ENCODE peak calls at places on chromosomes 4 and X, in four cellular contexts. One of them, this sample, is unnamed.

GRCh38 chrX:71067727-71068051 is 445 bp downstream of the SNX12 start:
- DNase-seq in brain microvascular endothelial cell: peak; percentile 2
- DNase-seq in transverse colon: no peak
- DNase-seq in cardiac fibroblast: no peak
- DNase-seq in this sample: no peak

GRCh38 chrX:110944793-110945466 is 149.3 kb upstream of the CHRDL1 start:
- DNase-seq in transverse colon: no peak
- DNase-seq in brain microvascular endothelial cell: no peak
- DNase-seq in cardiac fibroblast: no peak
- DNase-seq in this sample: no peak

GRCh38 chrX:46690818-46691217 is 68.1 kb downstream of the SLC9A7 start:
- DNase-seq in brain microvascular endothelial cell: no peak
- DNase-seq in transverse colon: no peak
- DNase-seq in cardiac fibroblast: no peak
- DNase-seq in this sample: no peak

GRCh38 chr4:113869743-113870375 is 108.3 kb upstream of the CAMK2D start:
- DNase-seq in brain microvascular endothelial cell: peak; percentile 69
- DNase-seq in cardiac fibroblast: peak; percentile 88
- DNase-seq in transverse colon: no peak
- DNase-seq in this sample: peak; percentile 39

GRCh38 chrX:1212532-1212931 is at the start of gene CRLF2:
- DNase-seq in transverse colon: no peak
- DNase-seq in cardiac fibroblast: peak; percentile 43
- DNase-seq in brain microvascular endothelial cell: no peak
- DNase-seq in this sample: peak; percentile 6

GRCh38 chrX:29136904-29137303 is 549.7 kb downstream of the IL1RAPL1 start:
- DNase-seq in cardiac fibroblast: no peak
- DNase-seq in transverse colon: no peak
- DNase-seq in brain microvascular endothelial cell: no peak
- DNase-seq in this sample: no peak

GRCh38 chrX:154032653-154033052 is 13.0 kb upstream of the IRAK1 start:
- DNase-seq in transverse colon: no peak
- DNase-seq in cardiac fibroblast: no peak
- DNase-seq in brain microvascular endothelial cell: no peak
- DNase-seq in this sample: no peak

GRCh38 chr4:7295201-7295916 is 103.0 kb downstream of the SORCS2 start:
- DNase-seq in cardiac fibroblast: no peak
- DNase-seq in transverse colon: peak; percentile 34
- DNase-seq in brain microvascular endothelial cell: no peak
- DNase-seq in this sample: no peak

GRCh38 chr4:187996502-187997177 is 1.1 kb downstream of the ZFP42 start:
- DNase-seq in transverse colon: no peak
- DNase-seq in cardiac fibroblast: no peak
- DNase-seq in brain microvascular endothelial cell: no peak
- DNase-seq in this sample: no peak

GRCh38 chr4:159048166-159048886 is 54.6 kb upstream of the RAPGEF2 start:
- DNase-seq in cardiac fibroblast: peak; percentile 72
- DNase-seq in transverse colon: peak; percentile 74
- DNase-seq in brain microvascular endothelial cell: peak; percentile 86
- DNase-seq in this sample: peak; percentile 78

GRCh38 chr4:70575964-70576363 is 16.1 kb upstream of the AMBN start:
- DNase-seq in brain microvascular endothelial cell: no peak
- DNase-seq in transverse colon: no peak
- DNase-seq in cardiac fibroblast: no peak
- DNase-seq in this sample: no peak

GRCh38 chr4:76947369-76947768 is 2.2 kb upstream of the SEPTIN11 start:
- DNase-seq in cardiac fibroblast: peak; percentile 45
- DNase-seq in transverse colon: no peak
- DNase-seq in brain microvascular endothelial cell: no peak
- DNase-seq in this sample: no peak

GRCh38 chrX:154373340-154374306 is 811 bp downstream of the FLNA start:
- DNase-seq in brain microvascular endothelial cell: peak; percentile 74
- DNase-seq in transverse colon: peak; percentile 73
- DNase-seq in cardiac fibroblast: peak; percentile 85
- DNase-seq in this sample: peak; percentile 58

GRCh38 chr4:19438228-19438627 is 813.5 kb upstream of the SLIT2 start:
- DNase-seq in brain microvascular endothelial cell: no peak
- DNase-seq in transverse colon: no peak
- DNase-seq in cardiac fibroblast: peak; percentile 56
- DNase-seq in this sample: peak; percentile 60

DNA sequence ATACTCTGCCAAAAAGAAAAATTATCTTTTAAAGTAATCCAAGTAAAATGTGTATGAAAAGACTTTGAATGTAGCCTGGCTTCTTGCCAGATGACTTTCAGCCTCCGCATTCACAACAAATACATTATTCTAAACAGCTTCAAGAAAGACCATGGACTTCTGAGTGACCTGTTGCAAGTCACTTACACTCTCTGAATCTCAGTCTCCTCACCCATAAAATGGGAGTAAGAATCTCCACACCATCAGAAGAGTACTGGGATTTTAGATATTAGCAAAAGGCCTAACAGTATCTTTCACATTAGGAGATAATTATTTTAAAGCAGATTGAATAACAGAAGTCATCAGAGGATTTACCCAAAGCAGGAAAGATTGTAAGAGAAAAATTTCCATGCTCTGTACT is 2.4 kb downstream of the ADAMTS3 start:
- DNase-seq in cardiac fibroblast: no peak
- DNase-seq in brain microvascular endothelial cell: no peak
- DNase-seq in transverse colon: no peak
- DNase-seq in this sample: no peak
- TF ChIP-seq CTCF in cardiac fibroblast: no peak
- TF ChIP-seq CTCF in brain microvascular endothelial cell: no peak
- TF ChIP-seq CTCF in transverse colon: no peak
- TF ChIP-seq CTCF in this sample: no peak

GRCh38 chr4:139453041-139453370 is 915 bp upstream of the RAB33B start:
- DNase-seq in brain microvascular endothelial cell: peak; percentile 72
- DNase-seq in transverse colon: peak; percentile 69
- DNase-seq in cardiac fibroblast: no peak
- DNase-seq in this sample: no peak

GRCh38 chr4:139450586-139450985 is 3.3 kb upstream of the RAB33B start:
- DNase-seq in brain microvascular endothelial cell: no peak
- DNase-seq in cardiac fibroblast: peak; percentile 19
- DNase-seq in transverse colon: no peak
- DNase-seq in this sample: peak; percentile 52

GRCh38 chr4:139454111-139454600 is at the start of gene RAB33B:
- DNase-seq in cardiac fibroblast: peak; percentile 92
- DNase-seq in transverse colon: no peak
- DNase-seq in brain microvascular endothelial cell: no peak
- DNase-seq in this sample: no peak

GRCh38 chr4:139453371-139454110 is 380 bp upstream of the RAB33B start:
- DNase-seq in transverse colon: peak; percentile 98
- DNase-seq in cardiac fibroblast: peak; percentile 99
- DNase-seq in brain microvascular endothelial cell: peak; percentile 97
- DNase-seq in this sample: peak; percentile 99

DNA sequence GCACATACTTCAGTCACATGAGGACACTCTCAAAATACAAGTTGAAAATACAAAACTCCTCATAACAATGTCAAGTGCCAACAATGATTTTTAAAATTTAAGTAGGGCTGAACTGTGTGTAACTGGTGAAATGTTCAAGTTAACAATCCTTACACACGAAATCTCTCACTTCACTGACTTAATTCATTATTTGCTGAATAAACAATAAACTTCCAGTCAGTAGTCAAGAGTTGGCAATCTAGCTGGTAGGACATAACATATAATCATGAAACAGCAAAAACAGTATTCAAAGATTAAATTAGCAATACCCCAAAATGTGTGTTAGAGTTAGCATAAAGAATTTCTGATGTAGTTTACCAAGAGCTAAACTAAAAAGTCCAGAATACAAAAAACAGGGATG is 1.9 kb upstream of the RAB33B start:
- DNase-seq in brain microvascular endothelial cell: no peak
- DNase-seq in cardiac fibroblast: no peak
- DNase-seq in transverse colon: no peak
- DNase-seq in this sample: no peak
- H3K4me3 ChIP-seq in brain microvascular endothelial cell: no peak overlapping the region
- H3K4me3 ChIP-seq in cardiac fibroblast: no peak overlapping the region
- H3K4me3 ChIP-seq in transverse colon: no peak overlapping the region
- H3K4me3 ChIP-seq in this sample: peak overlapping the region; percentile 99

DNA sequence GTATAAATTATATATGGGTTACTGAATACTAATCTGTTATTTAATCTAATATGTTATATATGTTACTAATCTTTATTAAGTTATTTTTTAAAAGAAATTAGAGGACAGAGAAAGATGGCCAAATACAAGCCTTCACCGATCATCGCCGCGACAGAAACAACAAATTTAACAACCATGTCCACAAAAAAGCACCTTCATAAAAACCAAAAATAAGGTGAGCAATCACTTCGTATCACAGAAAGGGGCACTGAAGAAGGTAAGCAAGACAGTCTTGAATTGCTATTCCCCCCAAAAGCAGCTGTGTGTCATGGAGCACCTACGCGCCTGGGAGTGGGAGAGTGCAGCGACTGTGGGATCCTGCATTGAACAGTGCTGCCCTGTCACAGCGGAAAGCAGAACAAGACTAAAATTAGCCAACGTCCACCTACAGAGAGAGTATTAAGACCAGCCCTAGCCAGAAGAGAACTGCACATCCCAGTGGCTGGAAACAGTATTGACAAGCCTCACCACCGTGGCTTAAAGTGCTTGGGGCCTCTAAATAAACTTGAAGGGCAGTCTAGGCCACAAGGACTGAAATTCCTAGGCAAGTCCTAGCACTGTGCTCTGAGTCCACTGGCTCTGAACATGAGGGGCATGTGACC is 38.5 kb downstream of the LRBA start:
- DNase-seq in transverse colon: no peak
- DNase-seq in cardiac fibroblast: no peak
- DNase-seq in brain microvascular endothelial cell: no peak
- DNase-seq in this sample: no peak
- TF ChIP-seq CTCF in transverse colon: no peak
- TF ChIP-seq CTCF in cardiac fibroblast: no peak
- TF ChIP-seq CTCF in brain microvascular endothelial cell: no peak
- TF ChIP-seq CTCF in this sample: no peak

GRCh38 chr4:143404555-143404954 is 67.9 kb downstream of the GAB1 start:
- DNase-seq in brain microvascular endothelial cell: no peak
- DNase-seq in transverse colon: no peak
- DNase-seq in cardiac fibroblast: no peak
- DNase-seq in this sample: no peak

GRCh38 chr4:143406523-143406922 is 69.8 kb downstream of the GAB1 start:
- DNase-seq in transverse colon: peak; percentile 45
- DNase-seq in brain microvascular endothelial cell: peak; percentile 11
- DNase-seq in cardiac fibroblast: peak; percentile 80
- DNase-seq in this sample: peak; percentile 57

GRCh38 chr4:143405197-143405730 is 68.6 kb downstream of the GAB1 start:
- DNase-seq in transverse colon: no peak
- DNase-seq in brain microvascular endothelial cell: no peak
- DNase-seq in cardiac fibroblast: no peak
- DNase-seq in this sample: no peak

GRCh38 chr4:143402776-143403550 is 66.3 kb downstream of the GAB1 start:
- DNase-seq in transverse colon: no peak
- DNase-seq in cardiac fibroblast: no peak
- DNase-seq in brain microvascular endothelial cell: no peak
- DNase-seq in this sample: no peak

GRCh38 chr4:143403551-143403816 is 66.8 kb downstream of the GAB1 start:
- DNase-seq in transverse colon: no peak
- DNase-seq in brain microvascular endothelial cell: no peak
- DNase-seq in cardiac fibroblast: no peak
- DNase-seq in this sample: no peak
- H3K4me3 ChIP-seq in transverse colon: no peak overlapping the region
- H3K4me3 ChIP-seq in brain microvascular endothelial cell: no peak overlapping the region
- H3K4me3 ChIP-seq in cardiac fibroblast: no peak overlapping the region
- H3K4me3 ChIP-seq in this sample: no peak overlapping the region

GRCh38 chr4:1597021-1597931 is 86.8 kb downstream of the FAM53A start:
- DNase-seq in cardiac fibroblast: no peak
- DNase-seq in transverse colon: no peak
- DNase-seq in brain microvascular endothelial cell: no peak
- DNase-seq in this sample: no peak

GRCh38 chr4:1595789-1596325 is 88.3 kb downstream of the FAM53A start:
- DNase-seq in brain microvascular endothelial cell: no peak
- DNase-seq in cardiac fibroblast: no peak
- DNase-seq in transverse colon: no peak
- DNase-seq in this sample: no peak

GRCh38 chr4:1594871-1595788 is 89.0 kb downstream of the FAM53A start:
- DNase-seq in brain microvascular endothelial cell: no peak
- DNase-seq in cardiac fibroblast: no peak
- DNase-seq in transverse colon: no peak
- DNase-seq in this sample: no peak

GRCh38 chr4:1598206-1598605 is 85.9 kb downstream of the FAM53A start:
- DNase-seq in transverse colon: no peak
- DNase-seq in cardiac fibroblast: no peak
- DNase-seq in brain microvascular endothelial cell: no peak
- DNase-seq in this sample: no peak

DNA sequence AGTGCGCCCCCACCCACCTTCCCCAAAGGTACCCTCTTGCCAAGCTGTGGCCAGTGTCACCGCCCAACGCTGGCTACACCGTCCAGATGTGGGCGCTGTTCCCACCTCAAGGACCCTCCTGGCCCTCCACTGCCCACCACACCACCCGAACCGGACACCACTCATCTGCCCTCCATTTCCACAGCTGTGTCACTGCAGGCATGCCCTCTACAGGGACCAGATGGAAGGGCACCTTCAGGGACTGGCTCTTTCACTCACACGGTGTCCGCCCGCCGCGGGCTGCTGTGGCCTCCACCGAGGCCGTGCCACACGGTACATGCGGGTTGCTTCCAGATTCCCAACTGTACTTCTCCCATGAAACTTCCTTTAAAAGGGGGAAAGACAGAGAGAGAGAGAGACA is 87.7 kb downstream of the FAM53A start:
- DNase-seq in cardiac fibroblast: no peak
- DNase-seq in brain microvascular endothelial cell: no peak
- DNase-seq in transverse colon: no peak
- DNase-seq in this sample: no peak
- TF ChIP-seq CTCF in cardiac fibroblast: no peak
- TF ChIP-seq CTCF in brain microvascular endothelial cell: peak; percentile 8
- TF ChIP-seq CTCF in transverse colon: no peak
- TF ChIP-seq CTCF in this sample: no peak

This sample was measured in foreskin fibroblast.